ENCODE peak calls at places on chromosomes 12 and 14, in six cellular contexts. One of them, this sample, is unnamed.

GRCh38 chr12:82873951-82874350 is 187.2 kb downstream of the TMTC2 start:
- DNase-seq in fibroblast of pulmonary artery: no peak
- DNase-seq in HFFc6: no peak
- DNase-seq in AG10803: no peak
- DNase-seq in mammary epithelial cell: no peak
- DNase-seq in cardiac muscle cell: peak
- DNase-seq in this sample: peak

GRCh38 chr12:63021126-63021525 is 86.2 kb upstream of the PPM1H start:
- DNase-seq in fibroblast of pulmonary artery: no peak
- DNase-seq in HFFc6: no peak
- DNase-seq in AG10803: no peak
- DNase-seq in mammary epithelial cell: no peak
- DNase-seq in cardiac muscle cell: no peak
- DNase-seq in this sample: no peak

GRCh38 chr14:98926151-98926550 is 345.8 kb downstream of the BCL11B start:
- DNase-seq in fibroblast of pulmonary artery: no peak
- DNase-seq in HFFc6: no peak
- DNase-seq in AG10803: no peak
- DNase-seq in mammary epithelial cell: no peak
- DNase-seq in cardiac muscle cell: no peak
- DNase-seq in this sample: no peak

GRCh38 chr14:34981743-34982420 is 910 bp upstream of the SRP54 start:
- DNase-seq in fibroblast of pulmonary artery: peak
- DNase-seq in HFFc6: peak
- DNase-seq in AG10803: no peak
- DNase-seq in mammary epithelial cell: no peak
- DNase-seq in cardiac muscle cell: peak
- DNase-seq in this sample: peak

GRCh38 chr12:95882873-95883272 is 24.1 kb downstream of the SNRPF start:
- DNase-seq in fibroblast of pulmonary artery: no peak
- DNase-seq in HFFc6: no peak
- DNase-seq in AG10803: no peak
- DNase-seq in mammary epithelial cell: no peak
- DNase-seq in cardiac muscle cell: no peak
- DNase-seq in this sample: no peak

GRCh38 chr12:91370086-91370868 is 187.7 kb upstream of the DCN start:
- DNase-seq in fibroblast of pulmonary artery: no peak
- DNase-seq in HFFc6: no peak
- DNase-seq in AG10803: no peak
- DNase-seq in mammary epithelial cell: no peak
- DNase-seq in cardiac muscle cell: no peak
- DNase-seq in this sample: no peak

GRCh38 chr14:23431486-23431885 is 4.0 kb downstream of the MYH7 start:
- DNase-seq in fibroblast of pulmonary artery: no peak
- DNase-seq in HFFc6: no peak
- DNase-seq in AG10803: no peak
- DNase-seq in mammary epithelial cell: no peak
- DNase-seq in cardiac muscle cell: no peak
- DNase-seq in this sample: no peak

GRCh38 chr12:113318900-113319628 is 15.8 kb downstream of the SLC8B1 start:
- DNase-seq in fibroblast of pulmonary artery: no peak
- DNase-seq in HFFc6: no peak
- DNase-seq in AG10803: no peak
- DNase-seq in mammary epithelial cell: no peak
- DNase-seq in cardiac muscle cell: no peak
- DNase-seq in this sample: no peak

GRCh38 chr12:95790912-95791849 is 617 bp upstream of the NTN4 start:
- DNase-seq in fibroblast of pulmonary artery: no peak
- DNase-seq in HFFc6: no peak
- DNase-seq in AG10803: no peak
- DNase-seq in mammary epithelial cell: peak
- DNase-seq in cardiac muscle cell: peak
- DNase-seq in this sample: peak

GRCh38 chr12:49937639-49938300 is 12.8 kb upstream of the AQP2 start:
- DNase-seq in fibroblast of pulmonary artery: no peak
- DNase-seq in HFFc6: no peak
- DNase-seq in AG10803: no peak
- DNase-seq in mammary epithelial cell: peak
- DNase-seq in cardiac muscle cell: no peak
- DNase-seq in this sample: peak

GRCh38 chr14:71524321-71524982 is 407.8 kb upstream of the RGS6 start:
- DNase-seq in fibroblast of pulmonary artery: no peak
- DNase-seq in HFFc6: no peak
- DNase-seq in AG10803: no peak
- DNase-seq in mammary epithelial cell: no peak
- DNase-seq in cardiac muscle cell: no peak
- DNase-seq in this sample: no peak

GRCh38 chr12:4421590-4422031 is 24.0 kb downstream of the FGF6 start:
- DNase-seq in fibroblast of pulmonary artery: peak
- DNase-seq in HFFc6: peak
- DNase-seq in AG10803: peak
- DNase-seq in mammary epithelial cell: peak
- DNase-seq in cardiac muscle cell: peak
- DNase-seq in this sample: peak

GRCh38 chr14:105989746-105990302 is 463.4 kb downstream of the TMEM121 start:
- DNase-seq in fibroblast of pulmonary artery: no peak
- DNase-seq in HFFc6: no peak
- DNase-seq in AG10803: no peak
- DNase-seq in mammary epithelial cell: no peak
- DNase-seq in cardiac muscle cell: no peak
- DNase-seq in this sample: no peak

GRCh38 chr12:50166776-50167025 is 468 bp downstream of the CERS5 start:
- DNase-seq in fibroblast of pulmonary artery: no peak
- DNase-seq in HFFc6: no peak
- DNase-seq in AG10803: no peak
- DNase-seq in mammary epithelial cell: no peak
- DNase-seq in cardiac muscle cell: no peak
- DNase-seq in this sample: no peak

GRCh38 chr14:67571275-67571990 is 28.6 kb downstream of the PIGH start:
- DNase-seq in fibroblast of pulmonary artery: peak
- DNase-seq in HFFc6: peak
- DNase-seq in AG10803: peak
- DNase-seq in mammary epithelial cell: peak
- DNase-seq in cardiac muscle cell: peak
- DNase-seq in this sample: peak
- TF ChIP-seq CTCF in fibroblast of pulmonary artery: peak
- TF ChIP-seq CTCF in HFFc6: peak
- TF ChIP-seq CTCF in AG10803: peak
- TF ChIP-seq CTCF in mammary epithelial cell: peak
- TF ChIP-seq CTCF in cardiac muscle cell: peak
- TF ChIP-seq CTCF in this sample: peak

GRCh38 chr14:77325746-77326094 is 4.9 kb downstream of the GSTZ1 start:
- DNase-seq in fibroblast of pulmonary artery: no peak
- DNase-seq in HFFc6: no peak
- DNase-seq in AG10803: no peak
- DNase-seq in mammary epithelial cell: no peak
- DNase-seq in cardiac muscle cell: no peak
- DNase-seq in this sample: no peak
- TF ChIP-seq CTCF in fibroblast of pulmonary artery: no peak
- TF ChIP-seq CTCF in HFFc6: no peak
- TF ChIP-seq CTCF in AG10803: no peak
- TF ChIP-seq CTCF in mammary epithelial cell: no peak
- TF ChIP-seq CTCF in cardiac muscle cell: no peak
- TF ChIP-seq CTCF in this sample: no peak

DNA sequence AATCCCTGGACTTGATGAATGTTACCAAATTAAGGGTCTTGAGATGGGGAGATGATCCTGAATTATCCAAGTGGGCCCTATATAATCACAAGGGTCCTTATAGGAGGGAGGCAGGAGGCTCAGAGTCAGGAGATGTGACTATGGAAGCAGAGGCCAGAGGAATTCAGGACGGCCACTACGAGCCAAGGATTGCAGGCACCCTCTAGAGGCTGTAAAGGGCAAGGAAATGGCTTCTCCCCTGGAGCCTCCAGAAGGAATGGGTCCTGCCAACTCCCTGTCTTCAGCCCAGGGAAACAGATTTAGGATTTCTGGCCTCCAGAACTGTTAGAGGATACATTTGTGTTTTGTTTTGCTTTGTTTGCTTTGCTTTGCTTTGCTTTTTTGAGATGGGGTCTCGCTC is 8.8 kb downstream of the BDKRB1 start:
- DNase-seq in fibroblast of pulmonary artery: peak
- DNase-seq in HFFc6: no peak
- DNase-seq in AG10803: peak
- DNase-seq in mammary epithelial cell: no peak
- DNase-seq in cardiac muscle cell: peak
- DNase-seq in this sample: no peak
- TF ChIP-seq CTCF in fibroblast of pulmonary artery: peak
- TF ChIP-seq CTCF in HFFc6: peak
- TF ChIP-seq CTCF in AG10803: peak
- TF ChIP-seq CTCF in mammary epithelial cell: peak
- TF ChIP-seq CTCF in cardiac muscle cell: peak
- TF ChIP-seq CTCF in this sample: peak

GRCh38 chr12:131116437-131117117 is 162.9 kb downstream of the ADGRD1 start:
- DNase-seq in fibroblast of pulmonary artery: peak
- DNase-seq in HFFc6: no peak
- DNase-seq in AG10803: peak
- DNase-seq in mammary epithelial cell: no peak
- DNase-seq in cardiac muscle cell: peak
- DNase-seq in this sample: no peak
- TF ChIP-seq CTCF in fibroblast of pulmonary artery: no peak
- TF ChIP-seq CTCF in HFFc6: no peak
- TF ChIP-seq CTCF in AG10803: peak
- TF ChIP-seq CTCF in mammary epithelial cell: no peak
- TF ChIP-seq CTCF in cardiac muscle cell: peak
- TF ChIP-seq CTCF in this sample: no peak

GRCh38 chr12:59375633-59376032 is 220.2 kb upstream of the SLC16A7 start:
- DNase-seq in fibroblast of pulmonary artery: no peak
- DNase-seq in HFFc6: no peak
- DNase-seq in AG10803: no peak
- DNase-seq in mammary epithelial cell: no peak
- DNase-seq in cardiac muscle cell: peak
- DNase-seq in this sample: no peak

GRCh38 chr12:59370933-59371332 is 224.9 kb upstream of the SLC16A7 start:
- DNase-seq in fibroblast of pulmonary artery: no peak
- DNase-seq in HFFc6: no peak
- DNase-seq in AG10803: no peak
- DNase-seq in mammary epithelial cell: no peak
- DNase-seq in cardiac muscle cell: no peak
- DNase-seq in this sample: no peak

GRCh38 chr12:59374783-59375182 is 221.0 kb upstream of the SLC16A7 start:
- DNase-seq in fibroblast of pulmonary artery: no peak
- DNase-seq in HFFc6: no peak
- DNase-seq in AG10803: no peak
- DNase-seq in mammary epithelial cell: no peak
- DNase-seq in cardiac muscle cell: no peak
- DNase-seq in this sample: no peak

GRCh38 chr12:59372971-59373370 is 222.9 kb upstream of the SLC16A7 start:
- DNase-seq in fibroblast of pulmonary artery: no peak
- DNase-seq in HFFc6: no peak
- DNase-seq in AG10803: peak
- DNase-seq in mammary epithelial cell: peak
- DNase-seq in cardiac muscle cell: peak
- DNase-seq in this sample: peak
- TF ChIP-seq CTCF in fibroblast of pulmonary artery: no peak
- TF ChIP-seq CTCF in HFFc6: peak
- TF ChIP-seq CTCF in AG10803: peak
- TF ChIP-seq CTCF in mammary epithelial cell: peak
- TF ChIP-seq CTCF in cardiac muscle cell: peak
- TF ChIP-seq CTCF in this sample: peak

GRCh38 chr12:104680070-104680469 is 223.3 kb downstream of the CHST11 start:
- DNase-seq in fibroblast of pulmonary artery: no peak
- DNase-seq in HFFc6: peak
- DNase-seq in AG10803: no peak
- DNase-seq in mammary epithelial cell: no peak
- DNase-seq in cardiac muscle cell: no peak
- DNase-seq in this sample: peak
- TF ChIP-seq CTCF in fibroblast of pulmonary artery: peak
- TF ChIP-seq CTCF in HFFc6: peak
- TF ChIP-seq CTCF in AG10803: peak
- TF ChIP-seq CTCF in mammary epithelial cell: peak
- TF ChIP-seq CTCF in cardiac muscle cell: peak
- TF ChIP-seq CTCF in this sample: peak

GRCh38 chr12:89619764-89620163 is 88.9 kb downstream of the ATP2B1 start:
- DNase-seq in fibroblast of pulmonary artery: no peak
- DNase-seq in HFFc6: no peak
- DNase-seq in AG10803: no peak
- DNase-seq in mammary epithelial cell: no peak
- DNase-seq in cardiac muscle cell: no peak
- DNase-seq in this sample: no peak

GRCh38 chr12:89621511-89621910 is 87.1 kb downstream of the ATP2B1 start:
- DNase-seq in fibroblast of pulmonary artery: peak
- DNase-seq in HFFc6: no peak
- DNase-seq in AG10803: peak
- DNase-seq in mammary epithelial cell: no peak
- DNase-seq in cardiac muscle cell: peak
- DNase-seq in this sample: no peak

GRCh38 chr12:89622115-89622514 is 86.5 kb downstream of the ATP2B1 start:
- DNase-seq in fibroblast of pulmonary artery: no peak
- DNase-seq in HFFc6: no peak
- DNase-seq in AG10803: no peak
- DNase-seq in mammary epithelial cell: no peak
- DNase-seq in cardiac muscle cell: peak
- DNase-seq in this sample: no peak

GRCh38 chr12:89618113-89618862 is 90.3 kb downstream of the ATP2B1 start:
- DNase-seq in fibroblast of pulmonary artery: no peak
- DNase-seq in HFFc6: no peak
- DNase-seq in AG10803: peak
- DNase-seq in mammary epithelial cell: no peak
- DNase-seq in cardiac muscle cell: no peak
- DNase-seq in this sample: no peak
- TF ChIP-seq CTCF in fibroblast of pulmonary artery: no peak
- TF ChIP-seq CTCF in HFFc6: peak
- TF ChIP-seq CTCF in AG10803: no peak
- TF ChIP-seq CTCF in mammary epithelial cell: peak
- TF ChIP-seq CTCF in cardiac muscle cell: no peak
- TF ChIP-seq CTCF in this sample: no peak

This sample was measured in epithelial cell of esophagus.